ENCODE peak calls at places on chromosomes 4 and X, in seven cellular contexts. One of them, this sample, is unnamed.

GRCh38 chr4:62474802-62475201 is 1274.7 kb downstream of the ADGRL3 start:
- DNase-seq in suprapubic skin: no peak
- DNase-seq in heart left ventricle: no peak
- DNase-seq in left ventricle myocardium inferior: no peak
- DNase-seq in right atrium auricular region: no peak
- DNase-seq in nephron progenitor cell: no peak
- DNase-seq in WERI-Rb-1: no peak
- DNase-seq in this sample: no peak

GRCh38 chrX:133335027-133335426 is 80.3 kb downstream of the GPC4 start:
- DNase-seq in suprapubic skin: no peak
- DNase-seq in left ventricle myocardium inferior: no peak
- DNase-seq in right atrium auricular region: no peak
- DNase-seq in heart left ventricle: no peak
- DNase-seq in WERI-Rb-1: peak; percentile 6
- DNase-seq in nephron progenitor cell: peak; percentile 15
- DNase-seq in this sample: no peak

GRCh38 chrX:152915541-152916241 is 17.8 kb downstream of the ZNF185 start:
- DNase-seq in suprapubic skin: no peak
- DNase-seq in left ventricle myocardium inferior: peak; percentile 15
- DNase-seq in right atrium auricular region: no peak
- DNase-seq in nephron progenitor cell: peak; percentile 56
- DNase-seq in WERI-Rb-1: peak; percentile 72
- DNase-seq in heart left ventricle: no peak
- DNase-seq in this sample: no peak

GRCh38 chrX:150649096-150649870 is 43.9 kb upstream of the MTMR1 start:
- DNase-seq in suprapubic skin: no peak
- DNase-seq in right atrium auricular region: no peak
- DNase-seq in WERI-Rb-1: no peak
- DNase-seq in left ventricle myocardium inferior: no peak
- DNase-seq in nephron progenitor cell: no peak
- DNase-seq in heart left ventricle: no peak
- DNase-seq in this sample: no peak

GRCh38 chrX:2188316-2188715 is 312.5 kb downstream of the DHRSX start:
- DNase-seq in heart left ventricle: no peak
- DNase-seq in suprapubic skin: no peak
- DNase-seq in right atrium auricular region: no peak
- DNase-seq in WERI-Rb-1: no peak
- DNase-seq in left ventricle myocardium inferior: no peak
- DNase-seq in nephron progenitor cell: peak; percentile 27
- DNase-seq in this sample: no peak

GRCh38 chr4:121541696-121542095 is 155.1 kb downstream of the ANXA5 start:
- DNase-seq in right atrium auricular region: no peak
- DNase-seq in WERI-Rb-1: no peak
- DNase-seq in suprapubic skin: no peak
- DNase-seq in nephron progenitor cell: no peak
- DNase-seq in left ventricle myocardium inferior: no peak
- DNase-seq in heart left ventricle: no peak
- DNase-seq in this sample: no peak

GRCh38 chrX:24253469-24253868 is 60.4 kb downstream of the SUPT20HL2 start:
- DNase-seq in left ventricle myocardium inferior: no peak
- DNase-seq in suprapubic skin: no peak
- DNase-seq in nephron progenitor cell: no peak
- DNase-seq in WERI-Rb-1: no peak
- DNase-seq in right atrium auricular region: no peak
- DNase-seq in heart left ventricle: no peak
- DNase-seq in this sample: no peak

GRCh38 chrX:19658030-19658429 is 142.7 kb upstream of the MAP3K15 start:
- DNase-seq in WERI-Rb-1: no peak
- DNase-seq in suprapubic skin: no peak
- DNase-seq in left ventricle myocardium inferior: no peak
- DNase-seq in heart left ventricle: no peak
- DNase-seq in nephron progenitor cell: no peak
- DNase-seq in right atrium auricular region: no peak
- DNase-seq in this sample: no peak

GRCh38 chrX:152343306-152343705 is 107.8 kb downstream of the GABRA3 start:
- DNase-seq in WERI-Rb-1: no peak
- DNase-seq in nephron progenitor cell: no peak
- DNase-seq in suprapubic skin: no peak
- DNase-seq in left ventricle myocardium inferior: no peak
- DNase-seq in right atrium auricular region: no peak
- DNase-seq in heart left ventricle: no peak
- DNase-seq in this sample: no peak

GRCh38 chrX:110089656-110090404 is 86.9 kb downstream of the TMEM164 start:
- DNase-seq in right atrium auricular region: no peak
- DNase-seq in nephron progenitor cell: no peak
- DNase-seq in left ventricle myocardium inferior: no peak
- DNase-seq in suprapubic skin: no peak
- DNase-seq in heart left ventricle: no peak
- DNase-seq in WERI-Rb-1: no peak
- DNase-seq in this sample: no peak

GRCh38 chrX:139202742-139203410 is 327.7 kb upstream of the F9 start:
- DNase-seq in heart left ventricle: no peak
- DNase-seq in left ventricle myocardium inferior: peak; percentile 10
- DNase-seq in WERI-Rb-1: no peak
- DNase-seq in right atrium auricular region: no peak
- DNase-seq in nephron progenitor cell: peak; percentile 40
- DNase-seq in suprapubic skin: no peak
- DNase-seq in this sample: no peak

GRCh38 chrX:47278684-47279083 is 45.9 kb downstream of the USP11 start:
- DNase-seq in nephron progenitor cell: no peak
- DNase-seq in right atrium auricular region: no peak
- DNase-seq in suprapubic skin: no peak
- DNase-seq in WERI-Rb-1: no peak
- DNase-seq in left ventricle myocardium inferior: no peak
- DNase-seq in heart left ventricle: no peak
- DNase-seq in this sample: peak; percentile 22

GRCh38 chrX:119736206-119736764 is 22.1 kb upstream of the SOWAHD start:
- DNase-seq in suprapubic skin: no peak
- DNase-seq in left ventricle myocardium inferior: no peak
- DNase-seq in heart left ventricle: no peak
- DNase-seq in nephron progenitor cell: no peak
- DNase-seq in right atrium auricular region: no peak
- DNase-seq in WERI-Rb-1: no peak
- DNase-seq in this sample: no peak

GRCh38 chrX:15977644-15978043 is 123.0 kb upstream of the AP1S2 start:
- DNase-seq in heart left ventricle: no peak
- DNase-seq in nephron progenitor cell: no peak
- DNase-seq in WERI-Rb-1: no peak
- DNase-seq in suprapubic skin: no peak
- DNase-seq in left ventricle myocardium inferior: no peak
- DNase-seq in right atrium auricular region: no peak
- DNase-seq in this sample: no peak
- TF ChIP-seq CTCF in heart left ventricle: no peak
- TF ChIP-seq CTCF in nephron progenitor cell: no peak
- TF ChIP-seq CTCF in WERI-Rb-1: no peak
- TF ChIP-seq CTCF in suprapubic skin: no peak
- TF ChIP-seq CTCF in left ventricle myocardium inferior: no peak
- TF ChIP-seq CTCF in right atrium auricular region: no peak
- TF ChIP-seq CTCF in this sample: no peak

GRCh38 chr4:39638358-39639239 is at the start of gene SMIM14:
- DNase-seq in left ventricle myocardium inferior: peak; percentile 98
- DNase-seq in nephron progenitor cell: peak; percentile 97
- DNase-seq in right atrium auricular region: peak; percentile 98
- DNase-seq in WERI-Rb-1: peak; percentile 100
- DNase-seq in suprapubic skin: peak; percentile 99
- DNase-seq in heart left ventricle: peak; percentile 99
- DNase-seq in this sample: peak; percentile 76
- TF ChIP-seq CTCF in left ventricle myocardium inferior: peak; percentile 45
- TF ChIP-seq CTCF in nephron progenitor cell: no peak
- TF ChIP-seq CTCF in right atrium auricular region: no peak
- TF ChIP-seq CTCF in WERI-Rb-1: no peak
- TF ChIP-seq CTCF in suprapubic skin: peak; percentile 7
- TF ChIP-seq CTCF in heart left ventricle: no peak
- TF ChIP-seq CTCF in this sample: no peak

DNA sequence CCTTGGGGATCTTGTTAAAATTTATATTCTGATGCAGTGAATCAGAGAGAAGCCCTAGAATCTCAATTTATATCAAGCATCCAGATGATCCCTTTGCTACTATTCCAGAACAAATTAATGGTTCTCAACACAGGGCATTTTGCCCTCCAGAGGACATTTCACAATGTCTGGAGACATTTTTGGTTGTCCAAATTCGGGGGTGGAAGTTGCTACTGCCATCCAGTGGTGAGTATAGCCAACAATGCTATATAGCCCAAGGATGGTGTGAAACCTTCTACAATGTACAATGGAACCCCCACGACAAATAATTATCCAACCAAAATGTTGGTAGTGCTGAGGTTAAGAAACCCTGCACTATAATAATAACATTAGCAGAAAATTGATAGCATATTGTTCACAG is 2440.0 kb downstream of the PCDH7 start:
- DNase-seq in left ventricle myocardium inferior: no peak
- DNase-seq in nephron progenitor cell: no peak
- DNase-seq in WERI-Rb-1: peak; percentile 17
- DNase-seq in heart left ventricle: no peak
- DNase-seq in right atrium auricular region: no peak
- DNase-seq in suprapubic skin: no peak
- DNase-seq in this sample: peak; percentile 30
- TF ChIP-seq CTCF in left ventricle myocardium inferior: peak; percentile 23
- TF ChIP-seq CTCF in nephron progenitor cell: peak; percentile 35
- TF ChIP-seq CTCF in WERI-Rb-1: peak; percentile 50
- TF ChIP-seq CTCF in heart left ventricle: no peak
- TF ChIP-seq CTCF in right atrium auricular region: no peak
- TF ChIP-seq CTCF in suprapubic skin: peak; percentile 21
- TF ChIP-seq CTCF in this sample: peak; percentile 70

GRCh38 chr4:1347410-1347864 is 429 bp downstream of the UVSSA start:
- DNase-seq in left ventricle myocardium inferior: peak; percentile 78
- DNase-seq in right atrium auricular region: peak; percentile 93
- DNase-seq in nephron progenitor cell: no peak
- DNase-seq in suprapubic skin: peak; percentile 88
- DNase-seq in heart left ventricle: peak; percentile 82
- DNase-seq in WERI-Rb-1: peak; percentile 52
- DNase-seq in this sample: peak; percentile 45

GRCh38 chr4:1346781-1347409 is at the start of gene UVSSA:
- DNase-seq in right atrium auricular region: peak; percentile 100
- DNase-seq in nephron progenitor cell: peak; percentile 100
- DNase-seq in WERI-Rb-1: peak; percentile 100
- DNase-seq in heart left ventricle: peak; percentile 100
- DNase-seq in left ventricle myocardium inferior: peak; percentile 100
- DNase-seq in suprapubic skin: peak; percentile 100
- DNase-seq in this sample: peak; percentile 97

GRCh38 chr4:1344696-1345095 is 2.3 kb upstream of the UVSSA start:
- DNase-seq in left ventricle myocardium inferior: no peak
- DNase-seq in suprapubic skin: no peak
- DNase-seq in right atrium auricular region: no peak
- DNase-seq in nephron progenitor cell: no peak
- DNase-seq in WERI-Rb-1: no peak
- DNase-seq in heart left ventricle: peak; percentile 5
- DNase-seq in this sample: no peak

GRCh38 chr4:1348014-1348513 is 1.1 kb downstream of the UVSSA start:
- DNase-seq in left ventricle myocardium inferior: no peak
- DNase-seq in suprapubic skin: no peak
- DNase-seq in heart left ventricle: no peak
- DNase-seq in right atrium auricular region: no peak
- DNase-seq in nephron progenitor cell: no peak
- DNase-seq in WERI-Rb-1: no peak
- DNase-seq in this sample: no peak

GRCh38 chr4:1345905-1346780 is 865 bp upstream of the UVSSA start:
- DNase-seq in WERI-Rb-1: peak; percentile 68
- DNase-seq in left ventricle myocardium inferior: peak; percentile 61
- DNase-seq in nephron progenitor cell: peak; percentile 77
- DNase-seq in heart left ventricle: peak; percentile 54
- DNase-seq in suprapubic skin: no peak
- DNase-seq in right atrium auricular region: peak; percentile 61
- DNase-seq in this sample: no peak
- TF ChIP-seq CTCF in WERI-Rb-1: peak; percentile 30
- TF ChIP-seq CTCF in left ventricle myocardium inferior: peak; percentile 46
- TF ChIP-seq CTCF in nephron progenitor cell: no peak
- TF ChIP-seq CTCF in heart left ventricle: no peak
- TF ChIP-seq CTCF in suprapubic skin: no peak
- TF ChIP-seq CTCF in right atrium auricular region: no peak
- TF ChIP-seq CTCF in this sample: no peak

GRCh38 chr4:186132577-186133277 is 28.2 kb downstream of the FAM149A start:
- DNase-seq in heart left ventricle: no peak
- DNase-seq in right atrium auricular region: no peak
- DNase-seq in nephron progenitor cell: peak; percentile 41
- DNase-seq in WERI-Rb-1: no peak
- DNase-seq in left ventricle myocardium inferior: no peak
- DNase-seq in suprapubic skin: no peak
- DNase-seq in this sample: no peak
- TF ChIP-seq CTCF in heart left ventricle: no peak
- TF ChIP-seq CTCF in right atrium auricular region: no peak
- TF ChIP-seq CTCF in nephron progenitor cell: peak; percentile 21
- TF ChIP-seq CTCF in WERI-Rb-1: peak; percentile 54
- TF ChIP-seq CTCF in left ventricle myocardium inferior: peak; percentile 16
- TF ChIP-seq CTCF in suprapubic skin: no peak
- TF ChIP-seq CTCF in this sample: no peak

This sample was measured in HFF-Myc.